ENCODE peak calls at places on chromosomes 2 and 18, in nine cellular contexts. C, P, R, N, G, E, K, I and S are unnamed samples.

GRCh38 chr18:77702686-77703085 is 453.0 kb downstream of the GALR1 start:
- DNase-seq in C (no peak), P (peak), R (no peak), N (peak), G (peak), E (no peak), K (peak), I (peak), S (peak)

GRCh38 chr2:10407841-10408648 is 40.1 kb downstream of the ODC1 start:
- DNase-seq in C (peak), P (peak), R (peak), N (no peak), G (no peak), E (peak), K (peak), I (peak), S (peak)

GRCh38 chr18:51211552-51211951 is 14.1 kb upstream of the MEX3C start:
- DNase-seq in C (no peak), P (peak), R (peak), N (no peak), G (no peak), E (peak), K (peak), I (peak), S (no peak)

GRCh38 chr2:1973636-1974035 is 229.3 kb upstream of the PXDN start:
- DNase-seq in C (no peak), P (no peak), R (no peak), N (no peak), G (no peak), E (no peak), K (no peak), I (no peak), S (no peak)

GRCh38 chr2:112614201-112614840 is 29.9 kb downstream of the CHCHD5 start:
- DNase-seq in C (no peak), P (no peak), R (no peak), N (no peak), G (no peak), E (no peak), K (no peak), I (peak), S (peak)

GRCh38 chr18:79508565-79509535 is 113.1 kb downstream of the NFATC1 start:
- DNase-seq in C (peak), P (no peak), R (no peak), N (no peak), G (no peak), E (no peak), K (no peak), I (no peak), S (no peak)

GRCh38 chr2:15689654-15690053 is 98.0 kb downstream of the DDX1 start:
- DNase-seq in C (no peak), P (no peak), R (no peak), N (no peak), G (no peak), E (no peak), K (no peak), I (no peak), S (no peak)

GRCh38 chr2:43131890-43132522 is 94.4 kb downstream of the ZFP36L2 start:
- DNase-seq in C (peak), P (peak), R (no peak), N (peak), G (peak), E (no peak), K (no peak), I (no peak), S (no peak)

GRCh38 chr18:54388203-54389142 is 30.8 kb downstream of the C18orf54 start:
- DNase-seq in C (no peak), P (peak), R (peak), N (peak), G (no peak), E (peak), K (peak), I (peak), S (peak)

GRCh38 chr18:39825485-39825884 is 2129.5 kb upstream of the PIK3C3 start:
- DNase-seq in C (no peak), P (no peak), R (peak), N (no peak), G (no peak), E (no peak), K (no peak), I (no peak), S (no peak)

GRCh38 chr2:120973196-120973595 is 237.5 kb downstream of the GLI2 start:
- DNase-seq in C (peak), P (no peak), R (no peak), N (no peak), G (no peak), E (no peak), K (no peak), I (no peak), S (no peak)

GRCh38 chr2:207226243-207226642 is 60.5 kb upstream of the KLF7 start:
- DNase-seq in C (no peak), P (peak), R (peak), N (no peak), G (no peak), E (no peak), K (peak), I (no peak), S (no peak)

GRCh38 chr2:105887246-105887645 is 142.5 kb downstream of the NCK2 start:
- DNase-seq in C (no peak), P (no peak), R (no peak), N (no peak), G (no peak), E (peak), K (peak), I (no peak), S (no peak)

GRCh38 chr2:10133007-10133647 is 10.6 kb downstream of the RRM2 start:
- DNase-seq in C (no peak), P (no peak), R (no peak), N (no peak), G (no peak), E (no peak), K (no peak), I (no peak), S (no peak)

GRCh38 chr2:150690261-150690660 is 202.8 kb upstream of the RND3 start:
- DNase-seq in C (no peak), P (no peak), R (no peak), N (no peak), G (no peak), E (no peak), K (no peak), I (no peak), S (no peak)

GRCh38 chr2:150686391-150686790 is 198.9 kb upstream of the RND3 start:
- DNase-seq in C (no peak), P (peak), R (no peak), N (no peak), G (no peak), E (no peak), K (peak), I (peak), S (no peak)

GRCh38 chr2:150688016-150688415 is 200.5 kb upstream of the RND3 start:
- DNase-seq in C (no peak), P (no peak), R (no peak), N (no peak), G (no peak), E (no peak), K (no peak), I (no peak), S (no peak)

GRCh38 chr2:150690870-150691269 is 203.4 kb upstream of the RND3 start:
- DNase-seq in C (no peak), P (no peak), R (no peak), N (no peak), G (no peak), E (no peak), K (peak), I (peak), S (no peak)

DNA sequence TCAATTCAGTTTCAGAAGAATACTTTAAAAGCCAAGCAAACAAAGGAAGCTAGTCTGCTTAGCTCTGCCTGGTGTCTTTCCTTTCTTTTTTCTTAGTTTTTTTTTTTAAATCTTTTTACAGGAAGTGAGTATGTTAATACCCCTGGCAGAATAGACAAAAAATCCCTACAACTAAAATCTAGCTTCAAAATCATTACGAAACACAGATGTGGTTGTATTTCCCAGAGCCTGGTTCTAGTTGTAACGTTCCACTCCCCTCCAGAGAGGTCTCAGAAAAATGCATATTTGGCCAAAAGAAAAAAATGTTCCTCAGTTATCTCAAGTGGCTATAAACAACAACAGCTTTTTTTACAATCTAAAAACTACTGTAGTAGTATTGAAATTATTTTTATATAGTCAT is 202.1 kb upstream of the RND3 start:
- DNase-seq in C (no peak), P (no peak), R (no peak), N (no peak), G (no peak), E (no peak), K (no peak), I (no peak), S (no peak)
- H3K9ac ChIP-seq in C (no peak), P (no peak), R (no peak), N (no peak), G (no peak), E (no peak), K (no peak), I (no peak), S (no peak)

DNA sequence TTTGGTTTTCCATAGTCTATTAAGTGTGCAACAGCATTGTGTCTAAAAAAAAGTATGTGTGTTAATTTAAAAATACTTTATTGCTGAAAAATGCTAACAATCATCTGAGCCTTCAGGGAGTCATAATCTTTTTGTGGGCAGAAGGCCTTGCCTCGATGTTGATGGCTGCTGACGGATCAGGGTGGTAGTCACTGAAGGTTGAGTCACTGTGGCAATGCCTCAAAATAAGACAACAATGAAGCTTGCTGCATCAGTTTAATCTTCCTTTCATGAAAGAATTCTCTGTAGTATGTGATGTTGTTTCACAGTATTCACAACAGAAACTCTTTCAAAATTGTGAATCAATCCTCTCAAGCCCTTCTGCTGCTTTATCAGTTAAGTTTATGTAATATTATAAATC is 31.3 kb downstream of the HDHD2 start:
- DNase-seq in C (no peak), P (no peak), R (no peak), N (no peak), G (no peak), E (peak), K (peak), I (no peak), S (no peak)
- H3K9ac ChIP-seq in C (no peak), P (no peak), R (no peak), N (no peak), G (no peak), E (no peak), K (no peak), I (no peak), S (no peak)

GRCh38 chr2:122634920-122635319 is 879.5 kb downstream of the TSN start:
- DNase-seq in C (no peak), P (no peak), R (no peak), N (no peak), G (no peak), E (no peak), K (no peak), I (no peak), S (no peak)
- H3K9ac ChIP-seq in C (no peak), P (no peak), R (no peak), N (no peak), G (no peak), E (no peak), K (no peak), I (no peak), S (no peak)

DNA sequence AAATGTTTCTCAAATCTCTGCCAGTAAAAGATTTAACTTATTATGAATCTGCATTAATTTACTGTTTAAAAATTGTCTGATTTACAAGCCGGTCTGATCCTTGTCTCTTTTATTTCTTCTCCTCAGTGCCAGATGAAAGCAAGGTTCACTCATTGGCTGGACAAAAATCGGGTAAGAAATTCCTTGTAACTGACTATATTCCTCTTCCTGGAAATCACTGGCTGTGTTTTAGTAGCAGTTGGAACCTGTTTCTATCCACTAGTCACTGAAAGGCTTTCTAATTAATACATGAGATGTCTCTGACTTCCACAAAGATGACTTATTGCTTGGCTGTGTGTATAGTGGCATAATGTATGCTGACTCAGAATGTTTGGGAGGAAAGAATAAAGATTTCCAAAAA is 436.6 kb upstream of the NRP2 start:
- DNase-seq in C (no peak), P (peak), R (peak), N (no peak), G (no peak), E (peak), K (peak), I (peak), S (no peak)
- H3K9ac ChIP-seq in C (no peak), P (no peak), R (peak), N (no peak), G (no peak), E (no peak), K (no peak), I (no peak), S (no peak)

GRCh38 chr18:23356416-23356815 is 96.7 kb upstream of the RIOK3 start:
- DNase-seq in C (no peak), P (no peak), R (no peak), N (no peak), G (no peak), E (no peak), K (no peak), I (no peak), S (no peak)
- H3K9ac ChIP-seq in C (no peak), P (no peak), R (no peak), N (no peak), G (no peak), E (no peak), K (peak), I (no peak), S (no peak)

GRCh38 chr2:172461591-172462392 is 34.4 kb downstream of the ITGA6 start:
- DNase-seq in C (peak), P (peak), R (peak), N (peak), G (peak), E (no peak), K (peak), I (peak), S (no peak)

GRCh38 chr2:172465417-172466334 is 38.3 kb downstream of the ITGA6 start:
- DNase-seq in C (no peak), P (peak), R (peak), N (peak), G (peak), E (peak), K (peak), I (peak), S (peak)

GRCh38 chr2:172464340-172465129 is 37.1 kb downstream of the ITGA6 start:
- DNase-seq in C (no peak), P (peak), R (peak), N (no peak), G (no peak), E (no peak), K (no peak), I (no peak), S (no peak)

GRCh38 chr2:172460780-172461201 is 33.4 kb downstream of the ITGA6 start:
- DNase-seq in C (no peak), P (no peak), R (no peak), N (no peak), G (no peak), E (no peak), K (peak), I (peak), S (no peak)

DNA sequence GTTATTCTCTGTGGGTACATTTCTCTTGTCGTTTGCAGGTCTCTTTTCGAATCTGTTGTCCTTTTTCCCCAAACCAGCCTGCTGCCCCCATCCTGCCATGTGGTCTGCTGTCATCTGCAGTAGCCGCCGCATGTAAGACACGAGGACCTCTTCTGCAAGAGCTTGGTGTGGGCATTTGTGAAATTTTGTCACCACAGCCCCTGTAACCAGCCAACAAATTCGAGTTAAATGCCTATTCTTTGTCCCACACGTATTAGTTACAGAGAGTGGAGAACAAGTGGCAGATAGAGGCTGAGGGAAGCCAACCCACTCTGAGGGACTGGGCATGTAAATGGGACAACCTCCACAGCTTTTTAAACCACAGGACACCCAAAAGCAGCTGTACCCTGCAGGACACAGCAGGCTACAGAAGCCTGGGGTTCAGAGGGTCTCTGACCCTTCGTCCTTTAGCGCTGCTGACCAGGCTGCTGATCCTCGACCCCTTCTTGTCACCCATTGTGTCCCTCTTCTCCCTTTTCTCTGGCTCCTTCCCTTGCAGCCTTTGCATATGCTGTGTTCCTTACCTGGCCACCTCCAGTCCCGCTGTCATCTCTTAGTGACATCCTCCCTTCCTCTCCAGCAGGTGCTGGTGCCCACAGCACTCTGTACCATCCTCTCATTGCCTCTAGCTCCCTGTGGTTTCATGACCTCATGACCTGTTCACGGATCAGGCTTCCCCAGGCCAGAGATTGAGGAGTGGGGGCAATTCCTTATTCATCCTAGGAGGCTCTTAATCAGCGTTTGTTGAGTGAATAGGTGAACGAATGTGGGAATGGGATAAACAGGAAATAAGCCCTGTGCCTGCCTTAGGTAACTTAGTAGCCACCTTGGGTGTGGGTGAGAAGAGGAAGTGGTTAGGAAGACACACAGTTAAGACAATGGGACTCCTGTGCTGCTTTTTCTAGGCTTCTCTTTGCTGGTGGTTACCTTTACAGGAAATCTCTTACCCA is 35.3 kb downstream of the ITGA6 start:
- DNase-seq in C (no peak), P (peak), R (no peak), N (peak), G (no peak), E (no peak), K (no peak), I (no peak), S (no peak)
- H3K9ac ChIP-seq in C (no peak), P (no peak), R (no peak), N (no peak), G (no peak), E (no peak), K (no peak), I (no peak), S (no peak)